ENCODE peak calls at places on chromosomes 12 and 14, in seven cellular contexts. V is lung, H is cardiac fibroblast, J is fibroblast of lung, W is cardiac muscle cell, N is uterus, K is lower lobe of right lung. E is an unnamed sample.

GRCh38 chr12:108248011-108248410 is 91.1 kb downstream of the CMKLR1 start:
- DNase-seq in V (no peak), J (no peak), K (no peak), N (no peak), H (no peak), W (no peak), E (no peak)

GRCh38 chr12:41972196-41972994 is 172.3 kb downstream of the GXYLT1 start:
- DNase-seq in K (no peak), J (no peak), H (no peak), V (no peak), W (peak; percentile 8), N (no peak), E (no peak)

GRCh38 chr12:45234134-45234865 is 18.4 kb downstream of the ANO6 start:
- DNase-seq in N (peak; percentile 58), H (peak; percentile 97), W (peak; percentile 97), V (no peak), K (no peak), J (peak; percentile 98), E (peak; percentile 95)

GRCh38 chr12:26648584-26648983 is 184.4 kb downstream of the ITPR2 start:
- DNase-seq in N (no peak), V (no peak), K (no peak), J (peak; percentile 95), H (peak; percentile 85), W (peak; percentile 90), E (peak; percentile 88)

GRCh38 chr12:112282920-112283319 is 99.3 kb downstream of the HECTD4 start:
- DNase-seq in J (no peak), W (no peak), V (no peak), K (no peak), N (no peak), H (no peak), E (no peak)

GRCh38 chr12:68118096-68118755 is 41.3 kb downstream of the IFNG start:
- DNase-seq in K (no peak), H (no peak), W (no peak), V (no peak), N (no peak), J (no peak), E (no peak)

GRCh38 chr12:129696952-129697351 is 206.9 kb downstream of the TMEM132D start:
- DNase-seq in K (no peak), V (no peak), N (no peak), W (no peak), H (peak; percentile 4), J (peak; percentile 74), E (peak; percentile 68)

GRCh38 chr12:80186727-80187217 is 87.4 kb downstream of the OTOGL start:
- DNase-seq in J (peak; percentile 93), N (peak; percentile 36), V (peak; percentile 48), H (peak; percentile 97), W (peak; percentile 97), K (no peak), E (peak; percentile 96)

GRCh38 chr12:116599285-116600122 is 40.3 kb downstream of the MAP1LC3B2 start:
- DNase-seq in H (peak; percentile 91), N (peak; percentile 88), W (peak; percentile 87), V (peak; percentile 79), J (peak; percentile 69), K (peak; percentile 86), E (peak; percentile 73)

GRCh38 chr14:79375336-79375735 is 836.0 kb downstream of the DIO2 start:
- DNase-seq in V (no peak), W (no peak), N (no peak), H (no peak), K (no peak), J (no peak), E (no peak)

GRCh38 chr14:23523229-23524016 is 28.1 kb downstream of the ZFHX2 start:
- DNase-seq in K (no peak), J (no peak), H (no peak), W (no peak), N (no peak), V (no peak), E (peak; percentile 7)

GRCh38 chr12:2504577-2504976 is 290.2 kb upstream of the FKBP4 start:
- DNase-seq in H (no peak), V (no peak), J (no peak), K (no peak), N (no peak), W (no peak), E (no peak)

GRCh38 chr14:68851078-68851477 is 58.2 kb upstream of the ZFP36L1 start:
- DNase-seq in H (no peak), J (no peak), V (peak; percentile 14), N (no peak), W (no peak), K (no peak), E (no peak)

GRCh38 chr12:65798903-65799302 is 25.4 kb upstream of the HMGA2 start:
- DNase-seq in W (no peak), H (no peak), J (no peak), V (no peak), N (no peak), K (no peak), E (no peak)

GRCh38 chr12:26416550-26416949 is 221.2 kb downstream of the SSPN start:
- DNase-seq in H (no peak), J (no peak), N (no peak), V (no peak), K (no peak), W (no peak), E (no peak)

GRCh38 chr14:38425324-38425976 is 169.6 kb upstream of the CLEC14A start:
- DNase-seq in K (no peak), J (no peak), V (no peak), H (no peak), W (no peak), N (no peak), E (no peak)

GRCh38 chr12:94614288-94614721 is 36.1 kb downstream of the TMCC3 start:
- DNase-seq in W (peak; percentile 28), K (no peak), N (no peak), V (no peak), J (peak; percentile 11), H (no peak), E (no peak)

GRCh38 chr12:64682572-64683277 is 72.4 kb downstream of the RASSF3 start:
- DNase-seq in N (peak; percentile 82), H (peak; percentile 97), V (no peak), W (peak; percentile 97), K (no peak), J (peak; percentile 58), E (peak; percentile 87)
- H3K4me3 ChIP-seq in N (no peak overlapping the region), H (no peak overlapping the region), V (no peak overlapping the region), W (no peak overlapping the region), K (no peak overlapping the region), J (no peak overlapping the region), E (no peak overlapping the region)

GRCh38 chr12:76927170-76927784 is 48.5 kb upstream of the CSRP2 start:
- DNase-seq in W (peak; percentile 72), N (no peak), K (no peak), H (peak; percentile 68), J (peak; percentile 29), V (no peak), E (peak; percentile 69)
- TF ChIP-seq CTCF in W (peak; percentile 78), N (no peak), K (peak; percentile 40), H (peak; percentile 68), J (peak; percentile 69), V (no peak), E (peak; percentile 87)

GRCh38 chr14:105313381-105314286 is 914 bp upstream of the PACS2 start:
- DNase-seq in V (no peak), W (peak; percentile 34), H (no peak), K (peak; percentile 69), J (no peak), N (peak; percentile 48), E (no peak)
- H3K4me3 ChIP-seq in V (peak overlapping the region; percentile 62), W (peak overlapping the region; percentile 52), H (peak overlapping the region; percentile 49), K (peak overlapping the region; percentile 63), J (peak overlapping the region; percentile 23), N (peak overlapping the region; percentile 77), E (peak overlapping the region; percentile 69)

GRCh38 chr12:88633312-88633711 is 53.0 kb upstream of the KITLG start:
- DNase-seq in J (no peak), N (no peak), H (no peak), W (no peak), K (no peak), V (no peak), E (peak; percentile 40)
- TF ChIP-seq CTCF in J (no peak), N (no peak), H (peak; percentile 38), W (peak; percentile 39), K (no peak), V (no peak), E (peak; percentile 48)

DNA sequence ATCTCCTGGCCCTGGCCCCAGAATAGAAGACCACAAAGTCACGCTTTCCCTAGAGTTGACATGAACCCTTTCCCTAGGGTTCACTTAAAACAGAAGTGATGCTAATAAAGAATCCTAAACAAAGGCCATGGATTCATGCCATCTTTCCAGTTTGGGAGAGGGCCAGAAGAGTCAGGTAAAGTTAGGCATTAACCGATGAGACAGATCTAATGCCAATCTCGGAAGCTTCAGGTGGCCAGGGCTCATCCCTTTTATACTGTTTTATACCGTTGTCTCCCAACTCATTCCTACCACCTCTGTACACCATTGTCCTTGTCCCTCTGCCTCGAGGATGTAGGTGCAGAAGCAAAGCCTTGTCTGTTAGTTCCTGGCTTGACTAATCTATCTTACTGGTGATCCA is 22.8 kb upstream of the ACTR10 start:
- DNase-seq in H (no peak), K (no peak), W (no peak), N (no peak), V (no peak), J (no peak), E (no peak)
- H3K4me3 ChIP-seq in H (no peak overlapping the region), K (no peak overlapping the region), W (no peak overlapping the region), N (no peak overlapping the region), V (no peak overlapping the region), J (no peak overlapping the region), E (no peak overlapping the region)

DNA sequence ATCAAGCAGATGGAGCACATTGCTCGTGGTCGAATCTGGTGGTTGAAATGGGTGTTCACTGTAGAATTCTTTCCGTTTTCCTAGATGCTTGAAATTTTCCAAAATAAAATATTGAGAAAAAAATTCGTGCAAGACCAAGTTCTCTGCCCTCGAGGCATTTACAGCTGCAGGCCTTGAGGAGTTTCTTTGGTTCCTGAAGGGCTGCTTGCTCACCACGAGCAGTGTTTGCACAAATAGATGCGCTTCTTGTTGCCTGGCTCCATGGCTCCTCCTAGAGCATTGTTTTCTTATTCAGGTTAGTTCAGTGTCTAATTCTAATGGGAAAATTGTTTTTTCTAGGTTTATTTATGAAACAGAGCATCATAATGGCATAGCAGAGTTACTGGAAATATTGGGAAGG is 74.5 kb upstream of the DYNC1H1 start:
- DNase-seq in V (no peak), H (peak; percentile 29), N (no peak), W (peak; percentile 15), K (no peak), J (no peak), E (peak; percentile 54)
- TF ChIP-seq CTCF in V (no peak), H (no peak), N (no peak), W (no peak), K (no peak), J (peak; percentile 12), E (peak; percentile 42)

DNA sequence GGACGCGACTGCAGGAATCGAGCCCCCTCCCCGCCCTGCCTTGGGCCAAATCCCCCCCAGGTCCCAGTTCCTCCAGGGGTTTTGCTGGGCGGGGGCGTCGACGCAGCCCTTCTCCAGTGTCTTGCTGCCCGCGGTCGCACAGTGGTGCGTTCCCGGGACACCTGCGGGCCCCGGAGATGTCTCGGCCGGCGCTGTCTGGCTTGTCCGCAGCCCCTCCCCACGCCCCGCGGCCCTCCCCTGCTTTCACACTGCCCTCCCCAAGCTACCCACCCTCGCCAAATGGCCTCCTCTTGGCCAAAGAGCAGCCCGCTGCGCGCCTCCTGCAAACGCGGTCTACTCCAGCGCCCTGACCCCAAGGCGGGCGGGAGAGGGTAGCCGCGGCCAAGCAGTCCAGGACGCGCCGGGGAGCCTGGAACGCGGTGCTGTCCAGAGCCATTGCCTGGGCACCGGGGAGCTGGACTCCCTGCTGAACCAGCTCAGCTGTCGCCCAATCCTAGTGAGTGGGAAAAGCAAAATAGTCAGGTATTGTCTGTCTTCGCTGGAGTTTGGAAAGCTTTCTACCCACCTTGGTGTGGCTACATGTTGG is 122.0 kb downstream of the AACS start:
- DNase-seq in V (no peak), W (no peak), J (peak; percentile 31), H (no peak), N (no peak), K (no peak), E (no peak)
- H3K4me3 ChIP-seq in V (no peak overlapping the region), W (peak overlapping the region; percentile 50), J (no peak overlapping the region), H (peak overlapping the region; percentile 36), N (no peak overlapping the region), K (peak overlapping the region; percentile 31), E (no peak overlapping the region)

GRCh38 chr12:57195655-57196371 is 20.8 kb upstream of the NXPH4 start:
- DNase-seq in W (no peak), N (no peak), K (no peak), H (no peak), J (no peak), V (no peak), E (no peak)
- TF ChIP-seq CTCF in W (no peak), N (no peak), K (no peak), H (no peak), J (no peak), V (no peak), E (no peak)

E was measured in choroid plexus epithelial cell.